ENCODE peak calls at places on chromosomes 4 and X, in eight cellular contexts. L is fibroblast of the aortic adventitia; M is GM23338; E is GM13976; S is EL; V is activated T-cell treated with anti-CD3 and anti-CD28 coated beads for 1 hour; R is activated B cell treated with CpG ODN at 0.5 μM for 24 hours; W is stimulated activated CD4-positive, alpha-beta T cell treated with anti-CD3 and anti-CD28 coated beads, Interleukin-2, amount 100 ng/mL, for 4 hours. O is an unnamed sample.

GRCh38 chr4:153785830-153786721 is 2.8 kb downstream of the SFRP2 start:
- DNase-seq in L (peak), E (peak), M (peak), R (no peak), V (no peak), S (no peak), W (no peak), O (peak)

GRCh38 chrX:72003811-72004750 is 93.4 kb downstream of the NHSL2 start:
- DNase-seq in W (no peak), R (no peak), S (peak), L (peak), M (peak), V (no peak), E (no peak), O (no peak)

GRCh38 chr4:185112104-185112503 is 31.0 kb upstream of the SLC25A4 start:
- DNase-seq in L (peak), R (no peak), E (no peak), S (peak), V (no peak), W (no peak), M (no peak), O (peak)

GRCh38 chrX:53084043-53084570 is 1.9 kb downstream of the TSPYL2 start:
- DNase-seq in L (no peak), M (no peak), E (no peak), V (no peak), S (no peak), R (no peak), W (no peak), O (no peak)

GRCh38 chr4:107832275-107832807 is 7.6 kb downstream of the SGMS2 start:
- DNase-seq in W (no peak), E (no peak), S (no peak), L (no peak), R (no peak), V (no peak), M (peak), O (no peak)

GRCh38 chr4:101708640-101709039 is 81.9 kb upstream of the BANK1 start:
- DNase-seq in S (no peak), W (no peak), M (no peak), E (no peak), R (no peak), L (no peak), V (no peak), O (no peak)

GRCh38 chrX:30870572-30870971 is 18.5 kb downstream of the TAB3 start:
- DNase-seq in R (no peak), L (no peak), V (no peak), E (no peak), W (no peak), M (no peak), S (no peak), O (no peak)

GRCh38 chrX:133468081-133468480 is 52.8 kb upstream of the GPC4 start:
- DNase-seq in M (no peak), R (no peak), L (no peak), E (no peak), W (no peak), S (no peak), V (no peak), O (no peak)

GRCh38 chrX:17656035-17656418 is 81.3 kb upstream of the SCML1 start:
- DNase-seq in M (peak), V (no peak), S (no peak), W (no peak), R (no peak), L (no peak), E (no peak), O (no peak)

GRCh38 chr4:168486961-168487820 is 6.9 kb upstream of the DDX60L start:
- DNase-seq in L (peak), S (peak), R (no peak), W (no peak), V (no peak), E (no peak), M (no peak), O (no peak)

GRCh38 chr4:72119946-72120345 is 88.1 kb downstream of the NPFFR2 start:
- DNase-seq in M (no peak), E (no peak), R (no peak), L (no peak), V (no peak), W (no peak), S (no peak), O (no peak)

GRCh38 chr4:40187386-40187913 is 9.4 kb upstream of the RHOH start:
- DNase-seq in M (no peak), S (no peak), V (no peak), R (no peak), L (no peak), E (no peak), W (no peak), O (no peak)

GRCh38 chr4:88533937-88534750 is 10.6 kb upstream of the PYURF start:
- DNase-seq in E (no peak), M (peak), V (no peak), R (no peak), W (no peak), S (peak), L (peak), O (no peak)

GRCh38 chrX:15985937-15986336 is 131.3 kb upstream of the AP1S2 start:
- DNase-seq in S (peak), V (no peak), E (no peak), R (no peak), L (no peak), W (no peak), M (no peak), O (no peak)

GRCh38 chr4:81472249-81473085 is 760 bp upstream of the RASGEF1B start:
- DNase-seq in E (peak), R (no peak), W (peak), M (peak), L (peak), S (peak), V (no peak), O (no peak)

GRCh38 chrX:40468033-40468979 is 112.5 kb upstream of the ATP6AP2 start:
- DNase-seq in R (no peak), L (peak), M (peak), W (no peak), S (peak), E (peak), V (no peak), O (peak)

GRCh38 chr4:3286335-3287175 is 6.3 kb upstream of the RGS12 start:
- DNase-seq in R (no peak), E (peak), M (no peak), L (no peak), S (no peak), W (no peak), V (no peak), O (no peak)

O was measured in NCI-H460.